ENCODE peak calls at places on chromosomes 12 and 14, in five cellular contexts. One of them, this sample, is unnamed.

GRCh38 chr14:99590746-99591555 is 13.1 kb downstream of the CCDC85C start:
- DNase-seq in HepG2: no peak
- DNase-seq in GM12878: no peak
- DNase-seq in IMR-90: peak
- DNase-seq in K562: no peak
- DNase-seq in this sample: no peak

GRCh38 chr12:104748790-104749189 is 209.3 kb downstream of the SLC41A2 start:
- DNase-seq in IMR-90: peak
- DNase-seq in GM12878: no peak
- DNase-seq in K562: no peak
- DNase-seq in HepG2: no peak
- DNase-seq in this sample: no peak

GRCh38 chr14:70658899-70659298 is 17.2 kb downstream of the TTC9 start:
- DNase-seq in GM12878: no peak
- DNase-seq in HepG2: no peak
- DNase-seq in K562: no peak
- DNase-seq in IMR-90: no peak
- DNase-seq in this sample: no peak

GRCh38 chr12:130424858-130425697 is 87.4 kb downstream of the PIWIL1 start:
- DNase-seq in IMR-90: no peak
- DNase-seq in GM12878: no peak
- DNase-seq in K562: no peak
- DNase-seq in HepG2: no peak
- DNase-seq in this sample: no peak

GRCh38 chr12:123882306-123882705 is 90.3 kb downstream of the CCDC92 start:
- DNase-seq in IMR-90: no peak
- DNase-seq in K562: no peak
- DNase-seq in GM12878: no peak
- DNase-seq in HepG2: no peak
- DNase-seq in this sample: no peak

GRCh38 chr12:107126688-107127481 is 33.5 kb upstream of the CRY1 start:
- DNase-seq in GM12878: no peak
- DNase-seq in HepG2: no peak
- DNase-seq in IMR-90: peak
- DNase-seq in K562: no peak
- DNase-seq in this sample: peak

GRCh38 chr12:123966596-123966995 is 6.0 kb downstream of the CCDC92 start:
- DNase-seq in K562: no peak
- DNase-seq in IMR-90: peak
- DNase-seq in GM12878: no peak
- DNase-seq in HepG2: no peak
- DNase-seq in this sample: no peak

GRCh38 chr14:95561001-95561412 is 26.2 kb downstream of the GLRX5 start:
- DNase-seq in HepG2: peak
- DNase-seq in GM12878: peak
- DNase-seq in IMR-90: peak
- DNase-seq in K562: peak
- DNase-seq in this sample: peak

GRCh38 chr12:121580959-121581680 is at the start of gene KDM2B:
- DNase-seq in HepG2: peak
- DNase-seq in GM12878: no peak
- DNase-seq in IMR-90: peak
- DNase-seq in K562: peak
- DNase-seq in this sample: no peak

GRCh38 chr14:38737657-38738056 is 365.4 kb downstream of the SEC23A start:
- DNase-seq in IMR-90: no peak
- DNase-seq in HepG2: no peak
- DNase-seq in K562: no peak
- DNase-seq in GM12878: no peak
- DNase-seq in this sample: no peak

GRCh38 chr14:31884776-31885379 is 192.2 kb upstream of the ARHGAP5 start:
- DNase-seq in IMR-90: peak
- DNase-seq in K562: no peak
- DNase-seq in HepG2: no peak
- DNase-seq in GM12878: no peak
- DNase-seq in this sample: no peak

GRCh38 chr12:90909069-90909676 is 45.8 kb downstream of the CCER1 start:
- DNase-seq in K562: peak
- DNase-seq in IMR-90: peak
- DNase-seq in HepG2: peak
- DNase-seq in GM12878: no peak
- DNase-seq in this sample: peak

GRCh38 chr12:70853326-70853725 is 67.2 kb downstream of the PTPRR start:
- DNase-seq in GM12878: no peak
- DNase-seq in HepG2: peak
- DNase-seq in K562: no peak
- DNase-seq in IMR-90: peak
- DNase-seq in this sample: no peak

GRCh38 chr14:32224731-32225377 is 21.8 kb upstream of the RNU6-8 start:
- DNase-seq in GM12878: no peak
- DNase-seq in IMR-90: peak
- DNase-seq in K562: peak
- DNase-seq in HepG2: peak
- DNase-seq in this sample: peak

GRCh38 chr12:108801736-108802665 is 55.4 kb downstream of the SSH1 start:
- DNase-seq in HepG2: no peak
- DNase-seq in IMR-90: peak
- DNase-seq in GM12878: no peak
- DNase-seq in K562: no peak
- DNase-seq in this sample: no peak

GRCh38 chr12:116818341-116818856 is 62.8 kb downstream of the HRK start:
- DNase-seq in IMR-90: peak
- DNase-seq in GM12878: no peak
- DNase-seq in HepG2: no peak
- DNase-seq in K562: peak
- DNase-seq in this sample: no peak

DNA sequence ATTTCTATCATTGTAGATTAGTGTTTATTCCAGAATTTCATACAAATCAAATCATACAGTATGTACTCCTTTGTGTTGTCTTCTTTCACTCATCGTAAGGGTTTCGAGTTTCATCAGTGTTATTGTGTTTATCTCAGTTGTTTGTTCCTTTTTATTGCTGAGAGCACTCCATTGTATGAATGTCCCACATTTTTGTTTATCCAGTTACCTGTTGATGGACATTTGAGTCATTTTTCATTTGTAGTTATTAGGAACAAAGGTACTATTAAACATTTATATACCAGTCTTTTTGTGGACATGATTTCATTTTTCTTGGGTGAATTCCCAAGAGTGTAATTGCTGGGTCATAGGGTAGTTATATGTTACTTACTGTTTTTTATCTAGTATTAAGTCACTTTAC is 70.0 kb downstream of the BICD1 start:
- DNase-seq in IMR-90: no peak
- DNase-seq in K562: no peak
- DNase-seq in GM12878: no peak
- DNase-seq in HepG2: no peak
- DNase-seq in this sample: no peak
- H3K27ac ChIP-seq in IMR-90: no peak
- H3K27ac ChIP-seq in K562: no peak
- H3K27ac ChIP-seq in GM12878: no peak
- H3K27ac ChIP-seq in HepG2: no peak
- H3K27ac ChIP-seq in this sample: no peak

DNA sequence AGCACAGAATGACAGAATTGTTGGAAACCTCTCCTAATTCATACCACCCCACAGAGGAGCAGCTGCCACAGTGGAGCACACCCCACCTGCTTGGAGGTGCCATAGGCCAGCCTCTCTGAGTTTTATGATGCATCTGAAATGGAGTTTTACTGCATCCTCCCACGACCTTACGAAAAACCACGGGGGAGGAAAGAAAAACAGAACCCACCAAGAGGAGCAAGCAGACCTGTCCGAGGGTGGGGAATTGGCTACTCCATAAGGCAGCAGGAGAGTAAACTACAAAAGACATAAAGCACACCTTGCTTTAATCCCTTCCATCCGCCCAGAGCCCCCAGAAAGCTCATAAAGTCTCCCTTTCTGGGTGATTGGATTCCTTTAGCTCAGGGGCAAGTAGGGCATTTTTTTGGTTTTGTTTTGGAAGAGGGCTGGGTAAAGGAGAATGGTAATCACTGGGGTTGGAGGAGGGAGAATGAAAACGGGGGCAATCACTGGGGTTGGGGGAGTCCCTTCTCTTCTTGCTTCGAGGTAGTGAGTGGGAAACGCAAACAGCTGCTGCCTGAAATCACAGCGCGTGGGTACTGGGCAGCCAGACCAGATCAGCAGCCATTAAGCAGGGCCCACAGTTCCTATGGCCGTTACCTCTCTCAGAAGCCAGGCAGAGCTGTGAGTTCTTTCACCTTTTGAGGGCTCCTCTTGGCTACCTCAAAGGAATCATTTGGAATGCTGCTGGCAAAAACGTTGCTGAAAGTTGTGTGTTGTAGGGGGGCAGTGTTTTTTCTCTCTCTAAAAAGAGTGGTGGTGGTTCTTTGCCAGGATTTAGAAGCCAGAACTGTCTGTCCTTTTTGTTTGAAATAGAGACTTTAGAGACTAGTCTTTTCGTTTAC is 433.6 kb downstream of the ZFP36L1 start:
- DNase-seq in K562: no peak
- DNase-seq in HepG2: no peak
- DNase-seq in IMR-90: no peak
- DNase-seq in GM12878: no peak
- DNase-seq in this sample: no peak
- TF ChIP-seq POLR2A in K562: no peak
- TF ChIP-seq POLR2A in HepG2: no peak
- TF ChIP-seq POLR2A in IMR-90: no peak
- TF ChIP-seq POLR2A in GM12878: no peak
- TF ChIP-seq POLR2A in this sample: no peak

GRCh38 chr14:92846162-92846897 is 52.2 kb downstream of the GOLGA5 start:
- DNase-seq in HepG2: no peak
- DNase-seq in GM12878: peak
- DNase-seq in IMR-90: peak
- DNase-seq in K562: peak
- DNase-seq in this sample: no peak
- TF ChIP-seq BHLHE40 in HepG2: no peak
- TF ChIP-seq BHLHE40 in GM12878: no peak
- TF ChIP-seq BHLHE40 in IMR-90: no peak
- TF ChIP-seq BHLHE40 in K562: no peak
- TF ChIP-seq BHLHE40 in this sample: no peak

GRCh38 chr12:93777249-93777648 is 100.1 kb downstream of the CRADD start:
- DNase-seq in IMR-90: peak
- DNase-seq in HepG2: no peak
- DNase-seq in K562: no peak
- DNase-seq in GM12878: no peak
- DNase-seq in this sample: no peak
- H3K27ac ChIP-seq in IMR-90: peak
- H3K27ac ChIP-seq in HepG2: no peak
- H3K27ac ChIP-seq in K562: peak
- H3K27ac ChIP-seq in GM12878: no peak
- H3K27ac ChIP-seq in this sample: peak

GRCh38 chr12:26871985-26872384 is 39.0 kb upstream of the ITPR2 start:
- DNase-seq in GM12878: no peak
- DNase-seq in K562: no peak
- DNase-seq in IMR-90: no peak
- DNase-seq in HepG2: no peak
- DNase-seq in this sample: no peak

GRCh38 chr12:26869908-26870459 is 37.0 kb upstream of the ITPR2 start:
- DNase-seq in K562: no peak
- DNase-seq in HepG2: no peak
- DNase-seq in GM12878: no peak
- DNase-seq in IMR-90: no peak
- DNase-seq in this sample: no peak

GRCh38 chr12:26872623-26873022 is 39.6 kb upstream of the ITPR2 start:
- DNase-seq in GM12878: no peak
- DNase-seq in HepG2: no peak
- DNase-seq in IMR-90: no peak
- DNase-seq in K562: no peak
- DNase-seq in this sample: no peak

GRCh38 chr12:26868505-26869494 is 35.8 kb upstream of the ITPR2 start:
- DNase-seq in HepG2: no peak
- DNase-seq in GM12878: no peak
- DNase-seq in K562: peak
- DNase-seq in IMR-90: no peak
- DNase-seq in this sample: no peak

DNA sequence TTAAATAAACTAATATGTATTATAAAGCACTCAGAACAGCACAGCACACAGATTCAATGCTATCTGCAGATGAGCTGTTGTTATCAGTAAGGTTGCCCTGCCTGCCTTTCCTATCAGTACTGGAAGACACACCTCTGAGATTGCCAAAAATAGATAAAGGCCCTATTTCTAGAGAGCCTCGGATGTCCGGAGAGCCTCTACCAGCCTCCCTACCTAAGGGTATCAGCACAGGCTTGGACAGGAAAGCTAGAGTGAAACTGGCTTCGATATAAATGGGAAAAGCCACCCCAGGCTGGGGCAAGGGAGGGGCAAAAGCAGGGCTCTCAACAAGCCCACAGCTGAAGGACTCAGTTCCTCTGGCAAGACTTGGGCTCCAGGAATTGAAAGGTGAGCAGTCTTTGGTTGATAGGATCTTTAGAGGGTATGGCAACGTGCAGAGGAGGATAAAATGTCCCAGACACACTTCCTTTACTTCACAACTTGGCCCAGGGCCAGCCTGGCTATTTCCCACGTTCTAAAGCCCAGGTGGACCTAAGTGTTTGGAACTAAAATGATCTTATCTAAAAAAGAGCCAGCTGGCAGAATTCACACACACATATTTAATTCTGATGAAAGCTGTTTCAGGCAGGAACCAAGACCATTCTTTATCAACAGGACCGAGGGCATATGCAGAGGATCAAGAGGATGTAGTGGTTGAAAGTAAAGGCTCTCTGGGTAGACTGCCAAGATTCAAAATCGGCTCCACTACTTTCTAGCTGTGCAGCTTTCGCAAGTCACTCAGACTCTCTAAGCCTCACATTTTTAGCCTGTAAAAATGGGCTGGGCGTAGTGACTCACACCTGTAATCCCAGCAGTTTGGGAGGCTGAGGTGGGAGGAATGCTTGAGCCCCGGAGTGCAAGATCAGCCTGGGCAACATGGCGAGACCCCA is 37.8 kb upstream of the ITPR2 start:
- DNase-seq in HepG2: no peak
- DNase-seq in K562: no peak
- DNase-seq in GM12878: peak
- DNase-seq in IMR-90: peak
- DNase-seq in this sample: no peak
- TF ChIP-seq POLR2A in HepG2: no peak
- TF ChIP-seq POLR2A in K562: no peak
- TF ChIP-seq POLR2A in GM12878: no peak
- TF ChIP-seq POLR2A in IMR-90: no peak
- TF ChIP-seq POLR2A in this sample: no peak